ENCODE peak calls at places on chromosomes 11 and 22, in seven cellular contexts. One of them, this sample, is unnamed.

GRCh38 chr22:49238181-49239141 is 589.2 kb downstream of the BRD1 start:
- DNase-seq in astrocyte of the spinal cord: no peak
- DNase-seq in BJ: no peak
- DNase-seq in aorta: no peak
- DNase-seq in RWPE2: no peak
- DNase-seq in PC-3: no peak
- DNase-seq in heart right ventricle: no peak
- DNase-seq in this sample: no peak

GRCh38 chr11:98040061-98040808 is 980.5 kb upstream of the CNTN5 start:
- DNase-seq in RWPE2: no peak
- DNase-seq in astrocyte of the spinal cord: no peak
- DNase-seq in heart right ventricle: no peak
- DNase-seq in aorta: no peak
- DNase-seq in BJ: no peak
- DNase-seq in PC-3: no peak
- DNase-seq in this sample: no peak

GRCh38 chr22:50082961-50083461 is 2.2 kb downstream of the MLC1 start:
- DNase-seq in BJ: no peak
- DNase-seq in aorta: no peak
- DNase-seq in heart right ventricle: no peak
- DNase-seq in PC-3: no peak
- DNase-seq in astrocyte of the spinal cord: no peak
- DNase-seq in RWPE2: no peak
- DNase-seq in this sample: no peak

GRCh38 chr11:848988-849824 is 6.6 kb downstream of the TSPAN4 start:
- DNase-seq in RWPE2: no peak
- DNase-seq in heart right ventricle: peak
- DNase-seq in aorta: no peak
- DNase-seq in PC-3: no peak
- DNase-seq in BJ: no peak
- DNase-seq in astrocyte of the spinal cord: no peak
- DNase-seq in this sample: no peak

GRCh38 chr11:67433536-67434394 is 3.7 kb downstream of the PTPRCAP start:
- DNase-seq in BJ: no peak
- DNase-seq in astrocyte of the spinal cord: no peak
- DNase-seq in PC-3: no peak
- DNase-seq in RWPE2: no peak
- DNase-seq in heart right ventricle: no peak
- DNase-seq in aorta: no peak
- DNase-seq in this sample: no peak

GRCh38 chr22:24514241-24515024 is 19.3 kb downstream of the UPB1 start:
- DNase-seq in BJ: no peak
- DNase-seq in aorta: no peak
- DNase-seq in astrocyte of the spinal cord: no peak
- DNase-seq in heart right ventricle: no peak
- DNase-seq in PC-3: no peak
- DNase-seq in RWPE2: no peak
- DNase-seq in this sample: no peak

GRCh38 chr22:42991010-42991651 is 23.8 kb downstream of the PACSIN2 start:
- DNase-seq in RWPE2: no peak
- DNase-seq in PC-3: peak
- DNase-seq in heart right ventricle: no peak
- DNase-seq in aorta: no peak
- DNase-seq in astrocyte of the spinal cord: peak
- DNase-seq in BJ: no peak
- DNase-seq in this sample: no peak

GRCh38 chr11:67060111-67060522 is 3.5 kb downstream of the RHOD start:
- DNase-seq in heart right ventricle: no peak
- DNase-seq in RWPE2: no peak
- DNase-seq in astrocyte of the spinal cord: no peak
- DNase-seq in BJ: no peak
- DNase-seq in aorta: peak
- DNase-seq in PC-3: peak
- DNase-seq in this sample: no peak

GRCh38 chr11:1562469-1563148 is 9.5 kb downstream of the DUSP8 start:
- DNase-seq in RWPE2: no peak
- DNase-seq in aorta: no peak
- DNase-seq in heart right ventricle: no peak
- DNase-seq in astrocyte of the spinal cord: no peak
- DNase-seq in BJ: no peak
- DNase-seq in PC-3: no peak
- DNase-seq in this sample: no peak

GRCh38 chr11:112004389-112004788 is 20.8 kb upstream of the DLAT start:
- DNase-seq in aorta: no peak
- DNase-seq in astrocyte of the spinal cord: no peak
- DNase-seq in BJ: no peak
- DNase-seq in RWPE2: no peak
- DNase-seq in PC-3: peak
- DNase-seq in heart right ventricle: no peak
- DNase-seq in this sample: no peak

GRCh38 chr22:43446037-43446803 is 34.4 kb downstream of the MPPED1 start:
- DNase-seq in PC-3: peak
- DNase-seq in heart right ventricle: no peak
- DNase-seq in aorta: no peak
- DNase-seq in RWPE2: no peak
- DNase-seq in BJ: no peak
- DNase-seq in astrocyte of the spinal cord: no peak
- DNase-seq in this sample: no peak

GRCh38 chr11:39810358-39810757 is 1649.1 kb downstream of the LRRC4C start:
- DNase-seq in PC-3: no peak
- DNase-seq in aorta: no peak
- DNase-seq in heart right ventricle: no peak
- DNase-seq in RWPE2: no peak
- DNase-seq in astrocyte of the spinal cord: no peak
- DNase-seq in BJ: no peak
- DNase-seq in this sample: no peak

GRCh38 chr11:19972637-19973036 is 187.6 kb downstream of the DBX1 start:
- DNase-seq in aorta: no peak
- DNase-seq in heart right ventricle: no peak
- DNase-seq in BJ: no peak
- DNase-seq in PC-3: no peak
- DNase-seq in RWPE2: no peak
- DNase-seq in astrocyte of the spinal cord: no peak
- DNase-seq in this sample: no peak

GRCh38 chr11:34208266-34209135 is 103.1 kb downstream of the NAT10 start:
- DNase-seq in BJ: no peak
- DNase-seq in astrocyte of the spinal cord: no peak
- DNase-seq in aorta: no peak
- DNase-seq in PC-3: no peak
- DNase-seq in RWPE2: no peak
- DNase-seq in heart right ventricle: no peak
- DNase-seq in this sample: no peak

GRCh38 chr11:92960886-92961285 is 8.6 kb upstream of the MTNR1B start:
- DNase-seq in astrocyte of the spinal cord: no peak
- DNase-seq in PC-3: no peak
- DNase-seq in aorta: no peak
- DNase-seq in heart right ventricle: no peak
- DNase-seq in RWPE2: no peak
- DNase-seq in BJ: no peak
- DNase-seq in this sample: no peak

GRCh38 chr11:35786918-35787557 is 124.5 kb downstream of the TRIM44 start:
- DNase-seq in BJ: no peak
- DNase-seq in PC-3: no peak
- DNase-seq in aorta: no peak
- DNase-seq in heart right ventricle: no peak
- DNase-seq in RWPE2: no peak
- DNase-seq in astrocyte of the spinal cord: peak
- DNase-seq in this sample: peak

GRCh38 chr11:76664578-76665061 is 5.9 kb downstream of the LRRC32 start:
- DNase-seq in PC-3: no peak
- DNase-seq in astrocyte of the spinal cord: no peak
- DNase-seq in aorta: peak
- DNase-seq in RWPE2: peak
- DNase-seq in BJ: no peak
- DNase-seq in heart right ventricle: no peak
- DNase-seq in this sample: peak

GRCh38 chr22:37044634-37045625 is 6.6 kb upstream of the KCTD17 start:
- DNase-seq in astrocyte of the spinal cord: no peak
- DNase-seq in RWPE2: no peak
- DNase-seq in heart right ventricle: peak
- DNase-seq in PC-3: peak
- DNase-seq in BJ: no peak
- DNase-seq in aorta: no peak
- DNase-seq in this sample: no peak

GRCh38 chr11:76237914-76238313 is 31.6 kb upstream of the WNT11 start:
- DNase-seq in heart right ventricle: no peak
- DNase-seq in astrocyte of the spinal cord: no peak
- DNase-seq in aorta: no peak
- DNase-seq in BJ: no peak
- DNase-seq in RWPE2: no peak
- DNase-seq in PC-3: peak
- DNase-seq in this sample: no peak

GRCh38 chr11:11533751-11534150 is 88.1 kb downstream of the GALNT18 start:
- DNase-seq in BJ: no peak
- DNase-seq in aorta: no peak
- DNase-seq in heart right ventricle: no peak
- DNase-seq in RWPE2: no peak
- DNase-seq in astrocyte of the spinal cord: no peak
- DNase-seq in PC-3: no peak
- DNase-seq in this sample: no peak

GRCh38 chr11:44014968-44015623 is 32.7 kb upstream of the ACCSL start:
- DNase-seq in PC-3: no peak
- DNase-seq in RWPE2: no peak
- DNase-seq in aorta: no peak
- DNase-seq in heart right ventricle: no peak
- DNase-seq in astrocyte of the spinal cord: no peak
- DNase-seq in BJ: no peak
- DNase-seq in this sample: no peak

GRCh38 chr11:64712430-64713030 is 10.5 kb downstream of the NRXN2 start:
- DNase-seq in heart right ventricle: no peak
- DNase-seq in aorta: no peak
- DNase-seq in BJ: no peak
- DNase-seq in PC-3: no peak
- DNase-seq in astrocyte of the spinal cord: no peak
- DNase-seq in RWPE2: no peak
- DNase-seq in this sample: no peak
- H3K4me3 ChIP-seq in heart right ventricle: no peak
- H3K4me3 ChIP-seq in aorta: no peak
- H3K4me3 ChIP-seq in BJ: no peak
- H3K4me3 ChIP-seq in PC-3: no peak
- H3K4me3 ChIP-seq in astrocyte of the spinal cord: no peak
- H3K4me3 ChIP-seq in RWPE2: no peak
- H3K4me3 ChIP-seq in this sample: no peak

GRCh38 chr22:17260950-17261349 is 41.7 kb upstream of the ADA2 start:
- DNase-seq in PC-3: no peak
- DNase-seq in BJ: no peak
- DNase-seq in aorta: no peak
- DNase-seq in heart right ventricle: no peak
- DNase-seq in astrocyte of the spinal cord: no peak
- DNase-seq in RWPE2: no peak
- DNase-seq in this sample: no peak

GRCh38 chr22:17258015-17258827 is 39.0 kb upstream of the ADA2 start:
- DNase-seq in aorta: peak
- DNase-seq in astrocyte of the spinal cord: peak
- DNase-seq in PC-3: peak
- DNase-seq in BJ: no peak
- DNase-seq in RWPE2: no peak
- DNase-seq in heart right ventricle: peak
- DNase-seq in this sample: no peak

GRCh38 chr22:17257091-17257490 is 37.9 kb upstream of the ADA2 start:
- DNase-seq in BJ: no peak
- DNase-seq in astrocyte of the spinal cord: no peak
- DNase-seq in heart right ventricle: no peak
- DNase-seq in aorta: no peak
- DNase-seq in PC-3: no peak
- DNase-seq in RWPE2: no peak
- DNase-seq in this sample: no peak

GRCh38 chr22:17260291-17260690 is 41.1 kb upstream of the ADA2 start:
- DNase-seq in astrocyte of the spinal cord: no peak
- DNase-seq in RWPE2: no peak
- DNase-seq in PC-3: no peak
- DNase-seq in aorta: no peak
- DNase-seq in BJ: no peak
- DNase-seq in heart right ventricle: no peak
- DNase-seq in this sample: no peak

DNA sequence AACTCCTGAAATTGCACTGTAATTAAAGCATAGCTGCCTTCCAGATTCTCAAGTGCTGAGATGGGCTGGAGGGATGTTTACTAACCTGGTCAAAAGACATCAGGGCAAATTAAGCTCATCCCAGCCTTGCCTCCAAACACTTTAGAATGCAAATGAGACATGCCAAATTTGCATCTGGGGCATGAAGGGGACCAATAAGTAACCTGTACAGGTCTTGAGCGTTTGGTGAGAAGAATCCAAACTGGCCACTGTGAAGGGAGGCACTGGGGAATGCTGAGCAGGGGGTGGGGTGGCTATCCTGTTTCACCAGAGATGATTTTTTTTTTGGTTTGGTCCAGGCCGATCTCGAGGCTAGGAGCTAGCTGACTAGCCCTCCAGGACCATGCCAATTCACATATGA is 38.3 kb upstream of the ADA2 start:
- DNase-seq in astrocyte of the spinal cord: no peak
- DNase-seq in BJ: no peak
- DNase-seq in heart right ventricle: no peak
- DNase-seq in aorta: no peak
- DNase-seq in PC-3: no peak
- DNase-seq in RWPE2: no peak
- DNase-seq in this sample: no peak
- H3K4me3 ChIP-seq in astrocyte of the spinal cord: no peak
- H3K4me3 ChIP-seq in BJ: no peak
- H3K4me3 ChIP-seq in heart right ventricle: no peak
- H3K4me3 ChIP-seq in aorta: no peak
- H3K4me3 ChIP-seq in PC-3: no peak
- H3K4me3 ChIP-seq in RWPE2: no peak
- H3K4me3 ChIP-seq in this sample: no peak

DNA sequence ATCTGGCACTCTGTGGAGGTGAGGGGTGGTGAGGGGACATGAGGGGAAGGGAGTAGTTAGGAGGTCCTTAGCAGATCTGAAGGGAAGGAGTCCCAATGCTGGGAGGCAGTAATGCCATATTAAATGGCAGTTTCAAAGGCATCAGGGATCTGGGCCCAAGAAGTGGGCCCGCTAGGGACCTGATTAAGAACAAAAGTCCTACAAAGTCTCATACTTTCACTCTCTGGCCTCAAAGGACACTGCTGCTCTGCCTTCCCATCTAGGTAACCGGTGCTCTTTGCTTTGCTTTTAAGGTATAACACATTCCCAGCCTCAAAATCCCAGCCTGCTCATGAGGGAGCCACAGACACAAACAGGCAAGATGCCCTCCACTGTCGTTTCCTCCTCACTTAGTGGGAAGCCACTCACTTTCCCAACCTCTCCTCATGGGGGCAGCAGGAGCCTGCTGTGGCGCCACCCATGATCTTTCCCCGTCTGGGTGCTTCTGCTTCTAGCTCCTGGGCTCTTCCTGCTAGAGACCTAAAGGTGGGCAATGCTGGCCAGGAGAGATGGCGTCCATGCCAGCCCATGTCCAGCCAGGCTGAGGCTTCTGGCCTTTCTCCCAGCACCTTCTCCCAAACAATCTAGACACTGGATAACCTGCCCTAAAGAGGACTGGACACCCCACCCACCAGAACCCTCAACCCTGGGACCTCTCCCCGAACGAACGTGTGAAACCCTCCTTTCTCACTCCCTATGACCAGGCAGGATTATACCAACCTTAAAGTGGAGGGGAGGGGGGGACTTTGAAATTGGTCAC is 68.3 kb downstream of the PLEKHA7 start:
- DNase-seq in RWPE2: no peak
- DNase-seq in PC-3: peak
- DNase-seq in astrocyte of the spinal cord: peak
- DNase-seq in aorta: peak
- DNase-seq in heart right ventricle: peak
- DNase-seq in BJ: no peak
- DNase-seq in this sample: peak
- H3K4me3 ChIP-seq in RWPE2: no peak
- H3K4me3 ChIP-seq in PC-3: no peak
- H3K4me3 ChIP-seq in astrocyte of the spinal cord: no peak
- H3K4me3 ChIP-seq in aorta: no peak
- H3K4me3 ChIP-seq in heart right ventricle: no peak
- H3K4me3 ChIP-seq in BJ: no peak
- H3K4me3 ChIP-seq in this sample: no peak

GRCh38 chr11:126466288-126467045 is 111.0 kb downstream of the ST3GAL4 start:
- DNase-seq in RWPE2: no peak
- DNase-seq in PC-3: no peak
- DNase-seq in astrocyte of the spinal cord: no peak
- DNase-seq in heart right ventricle: no peak
- DNase-seq in BJ: no peak
- DNase-seq in aorta: no peak
- DNase-seq in this sample: peak
- H3K4me3 ChIP-seq in RWPE2: no peak
- H3K4me3 ChIP-seq in PC-3: no peak
- H3K4me3 ChIP-seq in astrocyte of the spinal cord: no peak
- H3K4me3 ChIP-seq in heart right ventricle: no peak
- H3K4me3 ChIP-seq in BJ: no peak
- H3K4me3 ChIP-seq in aorta: no peak
- H3K4me3 ChIP-seq in this sample: no peak